ENCODE peak calls at places on chromosomes 6 and 20, in four cellular contexts. One of them, this sample, is unnamed.

GRCh38 chr6:51494342-51494741 is 593.1 kb downstream of the PKHD1 start:
- DNase-seq in lung: no peak
- DNase-seq in Panc1: no peak
- DNase-seq in adrenal gland: no peak
- DNase-seq in this sample: no peak

GRCh38 chr20:5039255-5039657 is 37.9 kb upstream of the SLC23A2 start:
- DNase-seq in adrenal gland: no peak
- DNase-seq in lung: no peak
- DNase-seq in Panc1: no peak
- DNase-seq in this sample: no peak

GRCh38 chr6:355809-356208 is 35.7 kb upstream of the IRF4 start:
- DNase-seq in adrenal gland: no peak
- DNase-seq in lung: no peak
- DNase-seq in Panc1: no peak
- DNase-seq in this sample: no peak

GRCh38 chr20:48983423-48984400 is 62.2 kb downstream of the ARFGEF2 start:
- DNase-seq in adrenal gland: peak; percentile 83
- DNase-seq in lung: no peak
- DNase-seq in Panc1: peak; percentile 68
- DNase-seq in this sample: peak; percentile 81

GRCh38 chr6:105815657-105816555 is 270.2 kb upstream of the PRDM1 start:
- DNase-seq in adrenal gland: no peak
- DNase-seq in Panc1: no peak
- DNase-seq in lung: no peak
- DNase-seq in this sample: no peak

GRCh38 chr6:2165216-2165725 is 80.1 kb downstream of the GMDS start:
- DNase-seq in Panc1: no peak
- DNase-seq in lung: no peak
- DNase-seq in adrenal gland: no peak
- DNase-seq in this sample: no peak

GRCh38 chr6:39927159-39927558 is 7.1 kb downstream of the MOCS1 start:
- DNase-seq in lung: no peak
- DNase-seq in Panc1: no peak
- DNase-seq in adrenal gland: peak; percentile 56
- DNase-seq in this sample: no peak

GRCh38 chr6:3610206-3610605 is 141.3 kb downstream of the PXDC1 start:
- DNase-seq in adrenal gland: no peak
- DNase-seq in lung: no peak
- DNase-seq in Panc1: no peak
- DNase-seq in this sample: no peak

GRCh38 chr6:35016417-35017221 is 124.5 kb downstream of the TCP11 start:
- DNase-seq in adrenal gland: peak; percentile 61
- DNase-seq in Panc1: no peak
- DNase-seq in lung: no peak
- DNase-seq in this sample: no peak

GRCh38 chr6:67411036-67411435 is 1224.0 kb upstream of the ADGRB3 start:
- DNase-seq in Panc1: peak; percentile 17
- DNase-seq in lung: no peak
- DNase-seq in adrenal gland: no peak
- DNase-seq in this sample: no peak

GRCh38 chr6:160882741-160883340 is 108.7 kb upstream of the MAP3K4 start:
- DNase-seq in adrenal gland: no peak
- DNase-seq in Panc1: no peak
- DNase-seq in lung: no peak
- DNase-seq in this sample: no peak

GRCh38 chr6:150499882-150500312 is 99.8 kb upstream of the PLEKHG1 start:
- DNase-seq in adrenal gland: no peak
- DNase-seq in Panc1: no peak
- DNase-seq in lung: no peak
- DNase-seq in this sample: no peak

GRCh38 chr20:15319444-15319843 is 982.0 kb upstream of the FLRT3 start:
- DNase-seq in lung: no peak
- DNase-seq in Panc1: no peak
- DNase-seq in adrenal gland: no peak
- DNase-seq in this sample: no peak

GRCh38 chr6:2231438-2231837 is 14.0 kb downstream of the GMDS start:
- DNase-seq in Panc1: no peak
- DNase-seq in adrenal gland: no peak
- DNase-seq in lung: no peak
- DNase-seq in this sample: no peak

GRCh38 chr6:89501239-89501638 is 68.3 kb downstream of the ANKRD6 start:
- DNase-seq in Panc1: no peak
- DNase-seq in adrenal gland: no peak
- DNase-seq in lung: no peak
- DNase-seq in this sample: no peak

GRCh38 chr6:27672113-27672799 is 199.4 kb upstream of the ZNF184 start:
- DNase-seq in adrenal gland: no peak
- DNase-seq in Panc1: peak; percentile 97
- DNase-seq in lung: no peak
- DNase-seq in this sample: no peak

GRCh38 chr6:140744648-140745320 is 1370.3 kb upstream of the CITED2 start:
- DNase-seq in adrenal gland: peak; percentile 61
- DNase-seq in lung: no peak
- DNase-seq in Panc1: no peak
- DNase-seq in this sample: no peak

GRCh38 chr6:12504325-12504966 is 212.1 kb upstream of the PHACTR1 start:
- DNase-seq in adrenal gland: no peak
- DNase-seq in Panc1: no peak
- DNase-seq in lung: no peak
- DNase-seq in this sample: peak; percentile 13

GRCh38 chr6:69732640-69733039 is 64.2 kb downstream of the LMBRD1 start:
- DNase-seq in lung: no peak
- DNase-seq in adrenal gland: no peak
- DNase-seq in Panc1: peak; percentile 13
- DNase-seq in this sample: no peak

GRCh38 chr6:170459451-170459850 is 93.7 kb downstream of the PSMB1 start:
- DNase-seq in adrenal gland: no peak
- DNase-seq in Panc1: peak; percentile 2
- DNase-seq in lung: no peak
- DNase-seq in this sample: no peak

GRCh38 chr6:166691199-166691598 is 64.1 kb upstream of the RPS6KA2 start:
- DNase-seq in adrenal gland: no peak
- DNase-seq in lung: peak; percentile 45
- DNase-seq in Panc1: peak; percentile 25
- DNase-seq in this sample: peak; percentile 46

GRCh38 chr6:168121308-168121665 is 42.3 kb upstream of the FRMD1 start:
- DNase-seq in Panc1: no peak
- DNase-seq in adrenal gland: no peak
- DNase-seq in lung: no peak
- DNase-seq in this sample: no peak

GRCh38 chr20:5780233-5781217 is 30.3 kb downstream of the SHLD1 start:
- DNase-seq in lung: no peak
- DNase-seq in adrenal gland: no peak
- DNase-seq in Panc1: no peak
- DNase-seq in this sample: no peak

GRCh38 chr20:4091332-4092135 is 76.2 kb upstream of the RNF24 start:
- DNase-seq in adrenal gland: peak; percentile 63
- DNase-seq in Panc1: no peak
- DNase-seq in lung: peak; percentile 64
- DNase-seq in this sample: peak; percentile 41

GRCh38 chr6:149060985-149061760 is 256.3 kb upstream of the TAB2 start:
- DNase-seq in Panc1: no peak
- DNase-seq in lung: no peak
- DNase-seq in adrenal gland: no peak
- DNase-seq in this sample: no peak

GRCh38 chr6:125099211-125100017 is 54.2 kb upstream of the TPD52L1 start:
- DNase-seq in Panc1: no peak
- DNase-seq in adrenal gland: peak; percentile 66
- DNase-seq in lung: peak; percentile 41
- DNase-seq in this sample: peak; percentile 42

GRCh38 chr20:23282546-23282945 is 68.0 kb upstream of the NXT1 start:
- DNase-seq in adrenal gland: no peak
- DNase-seq in lung: no peak
- DNase-seq in Panc1: no peak
- DNase-seq in this sample: no peak

GRCh38 chr6:26249959-26250805 is 114.8 kb upstream of the BTN3A2 start:
- DNase-seq in Panc1: no peak
- DNase-seq in adrenal gland: peak; percentile 65
- DNase-seq in lung: no peak
- DNase-seq in this sample: no peak

GRCh38 chr6:93350774-93351173 is 68.6 kb downstream of the EPHA7 start:
- DNase-seq in Panc1: no peak
- DNase-seq in adrenal gland: no peak
- DNase-seq in lung: no peak
- DNase-seq in this sample: no peak

GRCh38 chr6:169186496-169187169 is 67.0 kb downstream of the THBS2 start:
- DNase-seq in lung: no peak
- DNase-seq in Panc1: no peak
- DNase-seq in adrenal gland: no peak
- DNase-seq in this sample: no peak

GRCh38 chr6:34237722-34238506 is 1.2 kb downstream of the HMGA1 start:
- DNase-seq in lung: no peak
- DNase-seq in Panc1: no peak
- DNase-seq in adrenal gland: peak; percentile 47
- DNase-seq in this sample: peak; percentile 56

GRCh38 chr6:75183099-75183541 is 22.7 kb downstream of the COL12A1 start:
- DNase-seq in Panc1: no peak
- DNase-seq in lung: no peak
- DNase-seq in adrenal gland: no peak
- DNase-seq in this sample: no peak

DNA sequence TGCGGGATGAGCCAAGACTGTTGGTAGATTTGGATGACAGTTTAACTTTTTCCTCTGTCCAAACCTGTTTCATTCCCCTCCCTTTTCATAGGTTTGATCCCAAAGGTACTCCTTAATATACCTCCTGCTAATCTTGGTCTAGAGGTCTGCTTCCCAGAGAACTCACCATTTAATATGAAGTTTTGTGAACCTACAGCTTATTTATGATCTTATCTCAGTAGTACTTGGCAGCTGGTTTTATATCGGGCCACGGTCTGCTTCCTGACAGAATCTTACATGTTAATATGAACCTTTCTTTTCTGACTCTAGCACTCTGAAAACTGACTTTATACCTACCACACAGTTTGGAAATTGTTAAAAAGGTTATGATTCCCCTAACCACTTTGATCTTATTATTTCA is 138.7 kb downstream of the MACROD2 start:
- DNase-seq in Panc1: no peak
- DNase-seq in lung: no peak
- DNase-seq in adrenal gland: no peak
- DNase-seq in this sample: no peak
- H3K27ac ChIP-seq in Panc1: no peak overlapping the region
- H3K27ac ChIP-seq in lung: no peak overlapping the region
- H3K27ac ChIP-seq in adrenal gland: no peak overlapping the region
- H3K27ac ChIP-seq in this sample: no peak overlapping the region

GRCh38 chr20:21702553-21703467 is 2.7 kb upstream of the PAX1 start:
- DNase-seq in Panc1: no peak
- DNase-seq in lung: peak; percentile 51
- DNase-seq in adrenal gland: peak; percentile 29
- DNase-seq in this sample: peak; percentile 69

GRCh38 chr20:21703740-21704407 is 1.6 kb upstream of the PAX1 start:
- DNase-seq in lung: no peak
- DNase-seq in adrenal gland: no peak
- DNase-seq in Panc1: no peak
- DNase-seq in this sample: no peak

GRCh38 chr20:21699216-21699508 is 6.3 kb upstream of the PAX1 start:
- DNase-seq in lung: no peak
- DNase-seq in Panc1: no peak
- DNase-seq in adrenal gland: no peak
- DNase-seq in this sample: no peak

GRCh38 chr20:21702001-21702400 is 3.5 kb upstream of the PAX1 start:
- DNase-seq in lung: no peak
- DNase-seq in Panc1: no peak
- DNase-seq in adrenal gland: no peak
- DNase-seq in this sample: no peak

DNA sequence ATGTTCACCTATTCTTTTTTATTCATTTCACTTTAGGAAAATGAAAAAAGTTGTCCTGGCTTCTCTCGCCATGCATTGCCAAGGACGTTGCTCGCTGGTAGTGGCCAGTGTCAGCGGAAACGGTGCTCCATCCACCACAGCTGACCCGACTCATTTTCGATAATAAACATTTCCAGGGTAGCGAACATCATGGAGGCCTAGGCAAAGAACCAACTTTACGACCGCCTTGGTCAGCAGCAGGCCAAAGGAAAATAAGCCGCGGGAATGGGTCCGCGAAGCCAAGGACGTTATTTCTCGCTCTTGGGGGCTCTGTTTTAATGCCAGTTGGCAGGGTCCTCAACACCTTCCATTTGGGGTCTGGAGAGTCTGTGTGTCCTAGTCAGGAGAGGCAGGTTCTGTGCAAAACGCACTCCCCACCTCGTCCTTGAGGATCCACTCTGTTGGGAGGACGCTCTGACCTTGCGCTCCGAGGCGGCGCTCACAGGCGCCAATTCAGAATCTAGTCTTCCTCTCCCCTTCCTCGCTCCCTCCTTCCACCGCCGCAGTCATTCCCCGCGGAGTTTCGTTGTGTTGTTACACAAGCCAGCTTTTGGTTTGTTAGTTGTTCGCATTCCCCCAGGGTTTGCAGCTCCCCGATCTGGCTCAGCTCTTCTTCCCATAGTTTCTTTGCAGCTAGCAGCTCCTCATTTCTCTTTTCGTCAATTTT is 4.1 kb upstream of the PAX1 start:
- DNase-seq in adrenal gland: no peak
- DNase-seq in lung: no peak
- DNase-seq in Panc1: no peak
- DNase-seq in this sample: no peak
- H3K4me3 ChIP-seq in adrenal gland: no peak overlapping the region
- H3K4me3 ChIP-seq in lung: no peak overlapping the region
- H3K4me3 ChIP-seq in Panc1: no peak overlapping the region
- H3K4me3 ChIP-seq in this sample: no peak overlapping the region

GRCh38 chr6:30542915-30543314 is 13.4 kb downstream of the GNL1 start:
- DNase-seq in adrenal gland: no peak
- DNase-seq in Panc1: no peak
- DNase-seq in lung: no peak
- DNase-seq in this sample: no peak
- TF ChIP-seq CTCF in adrenal gland: no peak
- TF ChIP-seq CTCF in Panc1: peak; percentile 9
- TF ChIP-seq CTCF in lung: no peak
- TF ChIP-seq CTCF in this sample: no peak

DNA sequence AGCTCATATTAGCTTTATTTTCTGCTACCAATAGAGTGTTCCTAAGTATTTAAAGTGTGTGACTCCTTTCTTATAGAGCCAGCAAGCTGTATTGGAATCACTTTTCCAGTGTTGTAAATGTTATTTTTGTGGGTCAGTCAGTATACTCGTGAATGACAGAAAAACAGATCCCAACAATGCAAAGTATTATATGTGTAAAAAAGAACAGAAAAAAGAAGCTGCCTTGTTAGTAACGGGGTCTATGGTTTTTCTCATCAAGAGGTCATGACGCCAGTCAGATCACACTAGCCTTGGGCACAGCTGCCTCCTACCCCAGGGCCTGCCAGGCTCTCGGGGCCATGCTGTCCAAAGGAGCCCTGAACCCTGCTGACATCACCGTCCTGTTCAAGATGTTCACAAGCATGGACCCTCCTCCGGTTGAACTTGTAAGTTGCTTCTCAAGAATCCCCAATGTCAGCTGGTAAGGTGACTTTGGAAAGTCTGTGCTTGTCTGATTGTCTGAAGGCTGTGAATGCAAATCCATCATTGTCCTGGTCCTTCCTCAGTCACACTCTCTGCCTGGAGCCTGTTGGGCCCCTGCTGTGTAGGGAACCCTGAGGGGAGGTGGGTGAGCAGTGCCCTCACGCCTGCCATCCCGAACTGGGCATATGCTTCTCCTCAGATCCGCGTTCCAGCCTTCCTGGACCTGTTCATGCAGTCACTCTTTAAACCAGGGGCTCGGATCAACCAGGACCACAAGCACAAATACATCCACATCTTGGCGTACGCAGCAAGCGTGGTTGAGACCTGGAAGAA is 9.8 kb downstream of the NELFCD start:
- DNase-seq in adrenal gland: no peak
- DNase-seq in lung: no peak
- DNase-seq in Panc1: no peak
- DNase-seq in this sample: no peak
- H3K27ac ChIP-seq in adrenal gland: no peak overlapping the region
- H3K27ac ChIP-seq in lung: peak overlapping the region; percentile 28
- H3K27ac ChIP-seq in Panc1: no peak overlapping the region
- H3K27ac ChIP-seq in this sample: no peak overlapping the region